ENCODE peak calls at places on chromosomes 1 and 21, in five cellular contexts. One of them, this sample, is unnamed.

GRCh38 chr1:174998569-174999215 is 1.1 kb upstream of the CACYBP start:
- DNase-seq in tibial artery: no peak
- DNase-seq in CD8-positive, alpha-beta T cell: peak; percentile 33
- DNase-seq in PC-9: peak; percentile 68
- DNase-seq in heart right ventricle: peak; percentile 41
- DNase-seq in this sample: no peak

GRCh38 chr1:162158624-162159271 is 89.3 kb downstream of the NOS1AP start:
- DNase-seq in tibial artery: no peak
- DNase-seq in CD8-positive, alpha-beta T cell: no peak
- DNase-seq in PC-9: no peak
- DNase-seq in heart right ventricle: no peak
- DNase-seq in this sample: no peak

GRCh38 chr1:159938221-159938852 is 7.1 kb downstream of the IGSF9 start:
- DNase-seq in tibial artery: no peak
- DNase-seq in CD8-positive, alpha-beta T cell: no peak
- DNase-seq in PC-9: no peak
- DNase-seq in heart right ventricle: no peak
- DNase-seq in this sample: no peak

GRCh38 chr1:28510350-28511223 is 4.7 kb downstream of the RCC1 start:
- DNase-seq in tibial artery: no peak
- DNase-seq in CD8-positive, alpha-beta T cell: no peak
- DNase-seq in PC-9: peak; percentile 67
- DNase-seq in heart right ventricle: no peak
- DNase-seq in this sample: no peak

GRCh38 chr1:99756598-99756997 is 9.8 kb downstream of the FRRS1 start:
- DNase-seq in tibial artery: no peak
- DNase-seq in CD8-positive, alpha-beta T cell: no peak
- DNase-seq in PC-9: no peak
- DNase-seq in heart right ventricle: no peak
- DNase-seq in this sample: no peak

GRCh38 chr21:16198546-16198945 is 468.8 kb downstream of the USP25 start:
- DNase-seq in tibial artery: no peak
- DNase-seq in CD8-positive, alpha-beta T cell: no peak
- DNase-seq in PC-9: no peak
- DNase-seq in heart right ventricle: peak; percentile 13
- DNase-seq in this sample: no peak

GRCh38 chr1:227897704-227898438 is 49.9 kb downstream of the WNT9A start:
- DNase-seq in tibial artery: peak; percentile 13
- DNase-seq in CD8-positive, alpha-beta T cell: no peak
- DNase-seq in PC-9: no peak
- DNase-seq in heart right ventricle: no peak
- DNase-seq in this sample: peak; percentile 24

GRCh38 chr1:10045480-10046355 is 13.0 kb downstream of the UBE4B start:
- DNase-seq in tibial artery: no peak
- DNase-seq in CD8-positive, alpha-beta T cell: no peak
- DNase-seq in PC-9: no peak
- DNase-seq in heart right ventricle: no peak
- DNase-seq in this sample: no peak

GRCh38 chr1:225677350-225678124 is 24.6 kb upstream of the ENAH start:
- DNase-seq in tibial artery: no peak
- DNase-seq in CD8-positive, alpha-beta T cell: no peak
- DNase-seq in PC-9: no peak
- DNase-seq in heart right ventricle: no peak
- DNase-seq in this sample: peak; percentile 62

GRCh38 chr1:179558078-179558477 is 17.7 kb downstream of the NPHS2 start:
- DNase-seq in tibial artery: no peak
- DNase-seq in CD8-positive, alpha-beta T cell: no peak
- DNase-seq in PC-9: no peak
- DNase-seq in heart right ventricle: no peak
- DNase-seq in this sample: no peak

GRCh38 chr21:33031152-33031551 is 5.4 kb downstream of the OLIG2 start:
- DNase-seq in tibial artery: no peak
- DNase-seq in CD8-positive, alpha-beta T cell: no peak
- DNase-seq in PC-9: no peak
- DNase-seq in heart right ventricle: no peak
- DNase-seq in this sample: no peak

GRCh38 chr1:4755301-4756183 is 101.1 kb downstream of the AJAP1 start:
- DNase-seq in tibial artery: no peak
- DNase-seq in CD8-positive, alpha-beta T cell: no peak
- DNase-seq in PC-9: no peak
- DNase-seq in heart right ventricle: no peak
- DNase-seq in this sample: no peak

GRCh38 chr1:211320980-211321379 is 5.7 kb upstream of the TRAF5 start:
- DNase-seq in tibial artery: no peak
- DNase-seq in CD8-positive, alpha-beta T cell: no peak
- DNase-seq in PC-9: no peak
- DNase-seq in heart right ventricle: no peak
- DNase-seq in this sample: no peak

DNA sequence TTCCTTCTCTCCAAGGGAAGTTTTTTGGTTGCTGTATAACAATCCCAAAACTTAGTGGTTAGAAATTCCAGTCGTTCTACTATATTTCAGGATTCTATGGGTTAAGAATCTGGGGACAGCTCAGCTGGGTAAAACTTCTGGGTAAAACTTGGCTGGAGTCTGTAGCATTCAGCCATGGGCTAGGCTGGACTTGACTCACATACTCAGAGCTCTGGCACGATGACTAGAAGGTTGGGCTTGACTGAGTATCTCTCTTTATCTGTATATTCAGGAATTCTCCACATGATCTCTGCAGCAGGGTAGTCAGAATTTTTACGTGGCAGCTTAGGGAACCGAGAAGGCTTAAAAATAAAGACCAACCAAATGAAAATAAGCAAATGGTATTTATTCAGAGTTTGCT is 28.2 kb upstream of the HRNR start:
- DNase-seq in tibial artery: no peak
- DNase-seq in CD8-positive, alpha-beta T cell: no peak
- DNase-seq in PC-9: no peak
- DNase-seq in heart right ventricle: no peak
- DNase-seq in this sample: no peak
- H3K9me3 ChIP-seq in tibial artery: no peaks in the 10 kb centered on the region
- H3K9me3 ChIP-seq in CD8-positive, alpha-beta T cell: no peaks in the 10 kb centered on the region
- H3K9me3 ChIP-seq in PC-9: no peaks in the 10 kb centered on the region
- H3K9me3 ChIP-seq in heart right ventricle: peaks cover under 1% of the 10 kb centered on the region
- H3K9me3 ChIP-seq in this sample: no peaks in the 10 kb centered on the region

GRCh38 chr1:183773456-183773855 is 31.5 kb upstream of the RGL1 start:
- DNase-seq in tibial artery: no peak
- DNase-seq in CD8-positive, alpha-beta T cell: no peak
- DNase-seq in PC-9: no peak
- DNase-seq in heart right ventricle: no peak
- DNase-seq in this sample: no peak
- H3K9me3 ChIP-seq in tibial artery: no peaks in the 10 kb centered on the region
- H3K9me3 ChIP-seq in CD8-positive, alpha-beta T cell: peaks cover 5% of the 10 kb centered on the region
- H3K9me3 ChIP-seq in PC-9: peaks cover 4% of the 10 kb centered on the region
- H3K9me3 ChIP-seq in heart right ventricle: peaks cover 8% of the 10 kb centered on the region
- H3K9me3 ChIP-seq in this sample: no peaks in the 10 kb centered on the region

DNA sequence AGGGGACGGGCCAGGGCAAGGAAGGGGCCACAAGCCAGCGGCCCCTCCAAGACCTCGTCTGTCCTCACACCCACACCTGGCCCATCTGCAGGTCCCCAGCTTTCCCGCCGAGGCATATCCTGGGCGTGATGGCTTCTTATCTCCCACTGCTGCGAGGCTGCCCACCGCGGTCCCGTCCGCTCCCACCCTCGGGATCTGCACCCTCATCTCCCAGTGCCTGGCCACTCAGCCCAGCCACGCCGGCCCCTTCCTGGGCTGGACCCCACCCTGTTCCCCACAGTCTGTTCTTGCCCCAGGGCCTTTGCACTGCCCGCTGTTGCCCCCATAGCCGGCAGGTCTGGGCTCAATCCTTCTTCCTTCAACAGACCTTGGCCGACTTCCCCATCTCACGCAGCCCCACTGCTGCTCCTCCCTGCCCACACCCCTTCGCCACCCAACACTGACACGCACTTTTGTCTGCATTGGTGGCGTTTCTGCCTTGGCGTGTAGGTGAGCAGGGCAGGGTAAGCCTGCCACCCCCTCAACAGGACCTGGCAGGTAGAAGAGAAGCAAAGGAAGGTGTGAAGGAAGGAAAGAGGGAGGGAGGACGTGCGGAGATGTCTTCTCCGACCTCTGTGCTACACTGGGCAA is 4.4 kb upstream of the TTC34 start:
- DNase-seq in tibial artery: no peak
- DNase-seq in CD8-positive, alpha-beta T cell: no peak
- DNase-seq in PC-9: no peak
- DNase-seq in heart right ventricle: no peak
- DNase-seq in this sample: no peak
- H3K9me3 ChIP-seq in tibial artery: no peaks in the 10 kb centered on the region
- H3K9me3 ChIP-seq in CD8-positive, alpha-beta T cell: no peaks in the 10 kb centered on the region
- H3K9me3 ChIP-seq in PC-9: no peaks in the 10 kb centered on the region
- H3K9me3 ChIP-seq in heart right ventricle: no peaks in the 10 kb centered on the region
- H3K9me3 ChIP-seq in this sample: no peaks in the 10 kb centered on the region

GRCh38 chr21:34305605-34306235 is 58.1 kb upstream of the KCNE2 start:
- DNase-seq in tibial artery: no peak
- DNase-seq in CD8-positive, alpha-beta T cell: no peak
- DNase-seq in PC-9: no peak
- DNase-seq in heart right ventricle: no peak
- DNase-seq in this sample: no peak

GRCh38 chr21:34307991-34308532 is 55.7 kb upstream of the KCNE2 start:
- DNase-seq in tibial artery: no peak
- DNase-seq in CD8-positive, alpha-beta T cell: no peak
- DNase-seq in PC-9: no peak
- DNase-seq in heart right ventricle: no peak
- DNase-seq in this sample: no peak

GRCh38 chr21:34311561-34312330 is 52.1 kb upstream of the KCNE2 start:
- DNase-seq in tibial artery: no peak
- DNase-seq in CD8-positive, alpha-beta T cell: no peak
- DNase-seq in PC-9: no peak
- DNase-seq in heart right ventricle: peak; percentile 22
- DNase-seq in this sample: no peak

GRCh38 chr21:34302496-34302895 is 61.3 kb upstream of the KCNE2 start:
- DNase-seq in tibial artery: no peak
- DNase-seq in CD8-positive, alpha-beta T cell: no peak
- DNase-seq in PC-9: no peak
- DNase-seq in heart right ventricle: no peak
- DNase-seq in this sample: no peak

GRCh38 chr21:34306246-34306645 is 57.6 kb upstream of the KCNE2 start:
- DNase-seq in tibial artery: no peak
- DNase-seq in CD8-positive, alpha-beta T cell: no peak
- DNase-seq in PC-9: no peak
- DNase-seq in heart right ventricle: no peak
- DNase-seq in this sample: no peak
- H3K9me3 ChIP-seq in tibial artery: no peaks in the 10 kb centered on the region
- H3K9me3 ChIP-seq in CD8-positive, alpha-beta T cell: no peaks in the 10 kb centered on the region
- H3K9me3 ChIP-seq in PC-9: no peaks in the 10 kb centered on the region
- H3K9me3 ChIP-seq in heart right ventricle: no peaks in the 10 kb centered on the region
- H3K9me3 ChIP-seq in this sample: no peaks in the 10 kb centered on the region